ENCODE peak calls at places on chromosomes 6 and 20, in seven cellular contexts. M is K562, N is A549, O is H1, D is transverse colon, F is stomach, V is sigmoid colon. Z is an unnamed sample.
A peak's percentile ranks its signal among the peaks of the same experiment; 100 is the strongest.

GRCh38 chr6:130376921-130377320 is 11.1 kb downstream of the TMEM200A start:
- DNase-seq in F (no peak), O (no peak), N (no peak), M (no peak), V (no peak), D (no peak), Z (no peak)

GRCh38 chr6:27426045-27426620 is 37.6 kb downstream of the ZNF391 start:
- DNase-seq in N (no peak), O (no peak), V (no peak), F (no peak), D (no peak), M (no peak), Z (no peak)

GRCh38 chr6:70398783-70399730 is 14.3 kb upstream of the FAM135A start:
- DNase-seq in O (no peak), V (no peak), F (peak; percentile 72), D (peak; percentile 73), M (peak; percentile 53), N (peak; percentile 68), Z (no peak)

GRCh38 chr6:151763938-151764680 is 43.4 kb upstream of the ESR1 start:
- DNase-seq in N (peak; percentile 58), O (peak; percentile 93), V (peak; percentile 91), M (peak; percentile 60), F (peak; percentile 94), D (peak; percentile 82), Z (peak; percentile 97)

GRCh38 chr6:37552267-37552666 is 52.6 kb upstream of the CCDC167 start:
- DNase-seq in D (no peak), F (no peak), M (no peak), V (no peak), N (no peak), O (no peak), Z (no peak)

GRCh38 chr6:18183736-18184135 is 28.5 kb downstream of the KDM1B start:
- DNase-seq in O (no peak), D (no peak), N (no peak), F (no peak), V (no peak), M (no peak), Z (no peak)

GRCh38 chr20:33276303-33277113 is 6.5 kb upstream of the BPIFB1 start:
- DNase-seq in F (no peak), D (no peak), V (no peak), O (no peak), M (no peak), N (no peak), Z (no peak)

GRCh38 chr20:37562695-37563480 is 35.2 kb upstream of the BLCAP start:
- DNase-seq in D (no peak), V (no peak), F (no peak), O (no peak), M (no peak), N (no peak), Z (no peak)

GRCh38 chr6:7590918-7591302 is 912 bp downstream of the SNRNP48 start:
- DNase-seq in D (no peak), O (no peak), F (no peak), M (peak; percentile 53), N (no peak), V (no peak), Z (no peak)

GRCh38 chr6:20168668-20169633 is 43.3 kb downstream of the MBOAT1 start:
- DNase-seq in N (no peak), V (no peak), F (no peak), M (no peak), O (no peak), D (no peak), Z (peak; percentile 42)

GRCh38 chr6:32658268-32658897 is 8.1 kb downstream of the HLA-DQB1 start:
- DNase-seq in D (no peak), O (no peak), V (no peak), F (no peak), M (no peak), N (no peak), Z (no peak)

GRCh38 chr20:50515471-50516106 is 5.4 kb downstream of the PTPN1 start:
- DNase-seq in V (no peak), D (no peak), M (no peak), F (no peak), N (no peak), O (no peak), Z (no peak)

GRCh38 chr6:19408331-19408730 is 428.8 kb upstream of the ID4 start:
- DNase-seq in D (no peak), N (no peak), M (no peak), F (no peak), V (no peak), O (no peak), Z (no peak)

GRCh38 chr6:129683606-129684322 is 26.2 kb downstream of the ARHGAP18 start:
- DNase-seq in M (peak; percentile 91), O (no peak), F (peak; percentile 72), D (peak; percentile 81), V (peak; percentile 90), N (peak; percentile 78), Z (peak; percentile 47)

GRCh38 chr6:91970700-91971099 is 1383.8 kb upstream of the MAP3K7 start:
- DNase-seq in D (no peak), N (no peak), V (no peak), O (no peak), F (no peak), M (no peak), Z (no peak)

GRCh38 chr6:47772993-47773392 is 8.8 kb upstream of the OPN5 start:
- DNase-seq in M (no peak), D (no peak), V (no peak), N (no peak), O (no peak), F (no peak), Z (no peak)

GRCh38 chr20:47662483-47663353 is 122.6 kb downstream of the SULF2 start:
- DNase-seq in M (no peak), N (no peak), V (no peak), O (no peak), D (no peak), F (no peak), Z (no peak)

GRCh38 chr6:116314878-116315277 is 35.1 kb upstream of the TSPYL1 start:
- DNase-seq in V (no peak), D (no peak), O (no peak), N (no peak), M (no peak), F (no peak), Z (no peak)

GRCh38 chr6:30259140-30260035 is 46.2 kb upstream of the TRIM26 start:
- DNase-seq in D (peak; percentile 70), M (peak; percentile 18), N (peak; percentile 75), V (peak; percentile 89), O (peak; percentile 87), F (peak; percentile 70), Z (peak; percentile 76)

GRCh38 chr20:46407671-46407996 is 1.2 kb upstream of the ELMO2 start:
- DNase-seq in D (no peak), M (no peak), N (no peak), O (no peak), V (no peak), F (no peak), Z (no peak)

GRCh38 chr20:46402236-46402886 is 4.1 kb downstream of the ELMO2 start:
- DNase-seq in M (no peak), F (no peak), V (no peak), D (no peak), N (no peak), O (no peak), Z (no peak)

GRCh38 chr20:46408281-46408731 is 1.9 kb upstream of the ELMO2 start:
- DNase-seq in F (no peak), O (no peak), N (no peak), D (no peak), V (no peak), M (no peak), Z (no peak)

GRCh38 chr20:46406986-46407670 is 713 bp upstream of the ELMO2 start:
- DNase-seq in F (peak; percentile 79), V (peak; percentile 87), N (no peak), O (no peak), M (no peak), D (peak; percentile 88), Z (peak; percentile 69)

DNA sequence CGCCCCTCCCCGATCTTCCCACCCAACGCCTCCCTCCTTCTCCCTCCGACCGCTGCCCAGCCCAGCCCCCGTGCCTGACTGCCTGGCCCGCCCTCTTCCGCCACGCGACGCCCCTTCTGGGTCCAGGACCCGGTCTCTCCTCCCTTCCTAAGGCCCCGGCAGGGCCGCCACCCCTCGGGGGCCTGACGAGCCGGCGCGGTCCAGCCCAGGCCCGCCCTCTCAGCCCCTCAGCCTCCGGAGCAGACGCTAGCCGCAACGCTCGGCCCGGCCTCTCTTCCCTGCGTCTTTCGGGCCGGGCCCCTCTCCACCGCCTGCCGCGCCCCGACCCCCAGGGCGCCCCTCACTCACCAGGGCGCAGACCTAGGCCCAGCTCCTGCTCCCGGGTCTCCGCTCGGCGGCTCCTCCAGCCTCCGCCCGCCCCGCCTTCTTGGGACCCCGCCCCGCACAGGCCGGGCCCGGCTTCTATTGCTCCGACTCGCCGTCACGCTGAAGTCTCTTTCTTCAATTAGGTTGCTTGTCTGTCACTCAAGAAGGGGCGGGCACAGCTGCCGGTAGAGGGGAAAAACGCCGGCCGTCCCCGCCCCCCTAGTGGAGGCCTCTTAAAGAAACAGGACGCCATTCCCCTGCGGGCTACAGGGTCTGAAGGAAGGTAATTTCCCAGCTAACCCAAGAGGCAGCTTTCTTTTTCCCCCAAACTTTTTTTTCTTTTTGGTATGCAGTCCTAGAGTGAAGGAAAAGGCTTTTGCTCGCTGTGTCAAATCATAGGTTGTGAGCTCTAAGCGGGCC is at the start of gene ELMO2:
- DNase-seq in V (peak; percentile 99), D (peak; percentile 98), F (peak; percentile 99), O (peak; percentile 93), M (peak; percentile 95), N (peak; percentile 96), Z (peak; percentile 96)
- TF ChIP-seq EP300 in V (no peak), D (no peak), F (no peak), O (no peak), M (no peak), N (no peak), Z (no peak)

GRCh38 chr6:137237413-137238170 is 18.4 kb upstream of the IFNGR1 start:
- DNase-seq in D (no peak), V (no peak), M (no peak), O (no peak), N (peak; percentile 55), F (no peak), Z (no peak)
- H3K27ac ChIP-seq in D (no peak overlapping the region), V (peak overlapping the region; percentile 38), M (no peak overlapping the region), O (no peak overlapping the region), N (peak overlapping the region; percentile 79), F (peak overlapping the region; percentile 30), Z (no peak overlapping the region)

GRCh38 chr6:113627480-113627879 is 229.7 kb upstream of the MARCKS start:
- DNase-seq in N (no peak), M (no peak), V (no peak), F (no peak), D (no peak), O (no peak), Z (no peak)
- TF ChIP-seq EP300 in N (no peak), M (no peak), V (no peak), F (no peak), D (no peak), O (no peak), Z (no peak)

GRCh38 chr20:650281-650680 is 2.7 kb downstream of the SRXN1 start:
- DNase-seq in F (no peak), M (no peak), O (no peak), N (no peak), D (no peak), V (no peak), Z (no peak)

GRCh38 chr20:650954-651353 is 2.0 kb downstream of the SRXN1 start:
- DNase-seq in N (no peak), D (no peak), V (no peak), F (no peak), M (no peak), O (no peak), Z (no peak)

GRCh38 chr20:653110-653589 is at the start of gene SRXN1:
- DNase-seq in M (peak; percentile 91), V (peak; percentile 94), O (peak; percentile 90), F (peak; percentile 94), D (peak; percentile 93), N (peak; percentile 93), Z (peak; percentile 92)

GRCh38 chr20:652611-653109 is 340 bp downstream of the SRXN1 start:
- DNase-seq in V (peak; percentile 74), O (no peak), D (peak; percentile 22), N (no peak), M (no peak), F (peak; percentile 33), Z (peak; percentile 50)

GRCh38 chr20:651713-652610 is 1.0 kb downstream of the SRXN1 start:
- DNase-seq in O (no peak), D (peak; percentile 27), V (no peak), N (no peak), M (peak; percentile 58), F (no peak), Z (no peak)
- H3K27ac ChIP-seq in O (no peak overlapping the region), D (peak overlapping the region; percentile 84), V (peak overlapping the region; percentile 87), N (peak overlapping the region; percentile 98), M (peak overlapping the region; percentile 98), F (peak overlapping the region; percentile 85), Z (no peak overlapping the region)

Z was measured in ovary.